ENCODE peak calls at places on chromosome 2, in nine cellular contexts. K is activated CD4-positive, CD25-positive, alpha-beta regulatory T cell treated with anti-CD3 and anti-CD28 coated beads, Interleukin-2, amount 50 U/mL, for 72 hours; S is sigmoid colon; D is AG08395; P is lung; F is NAMALWA; L is thyroid gland; R is HS-5; C is H4. E is an unnamed sample.

GRCh38 chr2:5111581-5111980 is 580.6 kb upstream of the SOX11 start:
- DNase-seq in K (no peak), S (no peak), D (no peak), P (no peak), F (no peak), L (no peak), R (no peak), C (no peak), E (no peak)

GRCh38 chr2:183057333-183057985 is 19.2 kb upstream of the NCKAP1 start:
- DNase-seq in K (no peak), S (no peak), D (no peak), P (no peak), F (no peak), L (no peak), R (no peak), C (no peak), E (no peak)

GRCh38 chr2:216078776-216079175 is 2.8 kb downstream of the PECR start:
- DNase-seq in K (no peak), S (no peak), D (no peak), P (no peak), F (no peak), L (no peak), R (no peak), C (no peak), E (no peak)

GRCh38 chr2:148459300-148459891 is 185.2 kb upstream of the EPC2 start:
- DNase-seq in K (no peak), S (no peak), D (no peak), P (no peak), F (no peak), L (no peak), R (no peak), C (no peak), E (no peak)

GRCh38 chr2:20429528-20429927 is 17.3 kb upstream of the RHOB start:
- DNase-seq in K (no peak), S (no peak), D (no peak), P (no peak), F (peak), L (no peak), R (no peak), C (no peak), E (peak)

GRCh38 chr2:95231723-95232122 is 24.4 kb downstream of the ZNF892 start:
- DNase-seq in K (peak), S (no peak), D (peak), P (peak), F (peak), L (peak), R (peak), C (peak), E (peak)

GRCh38 chr2:237072067-237072931 is 13.4 kb upstream of the COPS8 start:
- DNase-seq in K (peak), S (peak), D (peak), P (peak), F (peak), L (peak), R (peak), C (peak), E (peak)

GRCh38 chr2:172806426-172807008 is 70.9 kb downstream of the RAPGEF4 start:
- DNase-seq in K (no peak), S (no peak), D (peak), P (no peak), F (peak), L (no peak), R (no peak), C (peak), E (no peak)

GRCh38 chr2:225100269-225100668 is 58.0 kb upstream of the DOCK10 start:
- DNase-seq in K (no peak), S (no peak), D (peak), P (no peak), F (no peak), L (no peak), R (no peak), C (no peak), E (no peak)

GRCh38 chr2:85266424-85267041 is 61.3 kb downstream of the TGOLN2 start:
- DNase-seq in K (peak), S (peak), D (peak), P (peak), F (peak), L (peak), R (no peak), C (peak), E (peak)

GRCh38 chr2:126645211-126645618 is 10.7 kb upstream of the GYPC start:
- DNase-seq in K (no peak), S (no peak), D (no peak), P (peak), F (no peak), L (no peak), R (no peak), C (no peak), E (no peak)

GRCh38 chr2:201908901-201909300 is 102.6 kb downstream of the CDK15 start:
- DNase-seq in K (no peak), S (no peak), D (no peak), P (no peak), F (no peak), L (no peak), R (no peak), C (no peak), E (no peak)

GRCh38 chr2:112583497-112584133 is 794 bp upstream of the CHCHD5 start:
- DNase-seq in K (no peak), S (no peak), D (no peak), P (peak), F (peak), L (no peak), R (no peak), C (peak), E (no peak)

GRCh38 chr2:43453771-43454170 is 142.1 kb downstream of the THADA start:
- DNase-seq in K (no peak), S (no peak), D (no peak), P (no peak), F (no peak), L (peak), R (no peak), C (no peak), E (no peak)

E was measured in ureter.